ENCODE peak calls at places on chromosome 7, in eight cellular contexts. K is EL, W is sciatic nerve, J is ELR, O is esophagus squamous epithelium, G is activated gamma-delta T cell treated with Interleukin-2 at 50 U/mL for 16 hours, R is Caco-2, I is lower lobe of right lung. X is an unnamed sample.

GRCh38 chr7:39300276-39300675 is 265.9 kb upstream of the YAE1 start:
- DNase-seq in G (no peak), K (peak), J (no peak), O (no peak), I (peak), R (no peak), W (no peak), X (no peak)

GRCh38 chr7:2893411-2893861 is 49.3 kb upstream of the GNA12 start:
- DNase-seq in R (no peak), I (no peak), G (no peak), W (no peak), O (no peak), J (no peak), K (no peak), X (no peak)

GRCh38 chr7:155980841-155981240 is 168.6 kb upstream of the SHH start:
- DNase-seq in G (no peak), I (no peak), W (peak), J (no peak), O (no peak), K (no peak), R (peak), X (no peak)

GRCh38 chr7:155963771-155964195 is 151.5 kb upstream of the SHH start:
- DNase-seq in K (no peak), O (no peak), R (peak), G (no peak), I (no peak), J (no peak), W (no peak), X (no peak)

GRCh38 chr7:102874166-102874829 is 38.5 kb upstream of the LRRC17 start:
- DNase-seq in W (no peak), O (no peak), I (no peak), R (no peak), K (peak), G (no peak), J (peak), X (no peak)

GRCh38 chr7:41788556-41788955 is 85.7 kb upstream of the INHBA start:
- DNase-seq in J (peak), K (no peak), W (no peak), I (no peak), O (no peak), R (no peak), G (no peak), X (no peak)

GRCh38 chr7:23220690-23221305 is 25.8 kb upstream of the GPNMB start:
- DNase-seq in O (no peak), R (no peak), J (no peak), W (no peak), K (no peak), G (no peak), I (no peak), X (no peak)

GRCh38 chr7:36037121-36037662 is 115.9 kb upstream of the EEPD1 start:
- DNase-seq in J (peak), R (no peak), G (no peak), I (no peak), O (no peak), K (peak), W (peak), X (no peak)

GRCh38 chr7:4550117-4550516 is 132.0 kb upstream of the FOXK1 start:
- DNase-seq in O (no peak), J (no peak), R (no peak), I (no peak), W (no peak), G (no peak), K (no peak), X (no peak)

GRCh38 chr7:18845700-18846099 is 271.7 kb downstream of the TWIST1 start:
- DNase-seq in J (no peak), K (no peak), W (no peak), I (no peak), O (no peak), R (no peak), G (no peak), X (no peak)

GRCh38 chr7:156386097-156386496 is 254.5 kb upstream of the RNF32 start:
- DNase-seq in G (no peak), O (no peak), R (no peak), J (no peak), I (no peak), W (no peak), K (no peak), X (no peak)

GRCh38 chr7:128934361-128935352 is 3.1 kb upstream of the IRF5 start:
- DNase-seq in W (peak), R (no peak), I (no peak), J (no peak), G (no peak), K (no peak), O (no peak), X (no peak)

GRCh38 chr7:158362001-158362400 is 225.6 kb downstream of the PTPRN2 start:
- DNase-seq in I (no peak), W (no peak), J (no peak), O (no peak), K (no peak), R (peak), G (no peak), X (no peak)

X was measured in kidney.